ENCODE peak calls at places on chromosomes 5 and 9, in seven cellular contexts. One of them, this sample, is unnamed.
A peak's percentile ranks its signal among the peaks of the same experiment; 100 is the strongest.

GRCh38 chr5:83688321-83688720 is 32.3 kb downstream of the HAPLN1 start:
- DNase-seq in left cardiac atrium: no peak
- DNase-seq in transverse colon: no peak
- DNase-seq in HAP-1: no peak
- DNase-seq in anterior cingulate cortex: peak; percentile 4
- DNase-seq in fibroblast of the conjunctiva: no peak
- DNase-seq in activated naive CD4-positive, alpha-beta T cell treated with anti-CD3 and anti-CD28 coated beads for 36 hours: no peak
- DNase-seq in this sample: no peak

GRCh38 chr9:137049544-137050449 is 3.8 kb upstream of the NPDC1 start:
- DNase-seq in anterior cingulate cortex: peak; percentile 43
- DNase-seq in HAP-1: peak; percentile 22
- DNase-seq in activated naive CD4-positive, alpha-beta T cell treated with anti-CD3 and anti-CD28 coated beads for 36 hours: peak; percentile 77
- DNase-seq in fibroblast of the conjunctiva: no peak
- DNase-seq in transverse colon: peak; percentile 82
- DNase-seq in left cardiac atrium: no peak
- DNase-seq in this sample: peak; percentile 88

GRCh38 chr5:56490971-56491468 is 257.9 kb upstream of the ANKRD55 start:
- DNase-seq in transverse colon: no peak
- DNase-seq in HAP-1: no peak
- DNase-seq in anterior cingulate cortex: no peak
- DNase-seq in left cardiac atrium: no peak
- DNase-seq in activated naive CD4-positive, alpha-beta T cell treated with anti-CD3 and anti-CD28 coated beads for 36 hours: peak; percentile 80
- DNase-seq in fibroblast of the conjunctiva: no peak
- DNase-seq in this sample: peak; percentile 82

GRCh38 chr9:694499-695154 is 146.9 kb upstream of the DMRT1 start:
- DNase-seq in left cardiac atrium: peak; percentile 42
- DNase-seq in fibroblast of the conjunctiva: no peak
- DNase-seq in transverse colon: no peak
- DNase-seq in anterior cingulate cortex: peak; percentile 81
- DNase-seq in activated naive CD4-positive, alpha-beta T cell treated with anti-CD3 and anti-CD28 coated beads for 36 hours: no peak
- DNase-seq in HAP-1: no peak
- DNase-seq in this sample: no peak

GRCh38 chr5:56094579-56095361 is 100.0 kb upstream of the IL6ST start:
- DNase-seq in transverse colon: no peak
- DNase-seq in activated naive CD4-positive, alpha-beta T cell treated with anti-CD3 and anti-CD28 coated beads for 36 hours: peak; percentile 93
- DNase-seq in fibroblast of the conjunctiva: no peak
- DNase-seq in left cardiac atrium: no peak
- DNase-seq in HAP-1: no peak
- DNase-seq in anterior cingulate cortex: no peak
- DNase-seq in this sample: peak; percentile 85

GRCh38 chr5:106755066-106755465 is 915.7 kb downstream of the EFNA5 start:
- DNase-seq in transverse colon: no peak
- DNase-seq in anterior cingulate cortex: no peak
- DNase-seq in fibroblast of the conjunctiva: no peak
- DNase-seq in HAP-1: no peak
- DNase-seq in left cardiac atrium: no peak
- DNase-seq in activated naive CD4-positive, alpha-beta T cell treated with anti-CD3 and anti-CD28 coated beads for 36 hours: no peak
- DNase-seq in this sample: no peak

GRCh38 chr5:115898656-115899055 is 56.9 kb downstream of the AP3S1 start:
- DNase-seq in left cardiac atrium: no peak
- DNase-seq in activated naive CD4-positive, alpha-beta T cell treated with anti-CD3 and anti-CD28 coated beads for 36 hours: no peak
- DNase-seq in transverse colon: no peak
- DNase-seq in HAP-1: no peak
- DNase-seq in anterior cingulate cortex: no peak
- DNase-seq in fibroblast of the conjunctiva: no peak
- DNase-seq in this sample: no peak

GRCh38 chr5:138874771-138875628 is at the start of gene LRRTM2:
- DNase-seq in activated naive CD4-positive, alpha-beta T cell treated with anti-CD3 and anti-CD28 coated beads for 36 hours: peak; percentile 18
- DNase-seq in HAP-1: no peak
- DNase-seq in fibroblast of the conjunctiva: peak; percentile 60
- DNase-seq in anterior cingulate cortex: peak; percentile 70
- DNase-seq in transverse colon: no peak
- DNase-seq in left cardiac atrium: no peak
- DNase-seq in this sample: no peak

GRCh38 chr5:124748687-124749594 is 2.5 kb upstream of the ZNF608 start:
- DNase-seq in activated naive CD4-positive, alpha-beta T cell treated with anti-CD3 and anti-CD28 coated beads for 36 hours: peak; percentile 12
- DNase-seq in HAP-1: peak; percentile 96
- DNase-seq in anterior cingulate cortex: peak; percentile 89
- DNase-seq in left cardiac atrium: peak; percentile 69
- DNase-seq in fibroblast of the conjunctiva: peak; percentile 86
- DNase-seq in transverse colon: peak; percentile 87
- DNase-seq in this sample: peak; percentile 43

GRCh38 chr5:29697786-29698414 is 1495.6 kb upstream of the CDH6 start:
- DNase-seq in HAP-1: peak; percentile 27
- DNase-seq in fibroblast of the conjunctiva: no peak
- DNase-seq in transverse colon: no peak
- DNase-seq in anterior cingulate cortex: no peak
- DNase-seq in left cardiac atrium: no peak
- DNase-seq in activated naive CD4-positive, alpha-beta T cell treated with anti-CD3 and anti-CD28 coated beads for 36 hours: no peak
- DNase-seq in this sample: no peak

GRCh38 chr5:18761801-18762200 is 1127.5 kb downstream of the TAF11L14 start:
- DNase-seq in HAP-1: no peak
- DNase-seq in fibroblast of the conjunctiva: no peak
- DNase-seq in left cardiac atrium: no peak
- DNase-seq in activated naive CD4-positive, alpha-beta T cell treated with anti-CD3 and anti-CD28 coated beads for 36 hours: no peak
- DNase-seq in transverse colon: no peak
- DNase-seq in anterior cingulate cortex: no peak
- DNase-seq in this sample: no peak

GRCh38 chr9:100108572-100108971 is 9.5 kb downstream of the INVS start:
- DNase-seq in anterior cingulate cortex: no peak
- DNase-seq in fibroblast of the conjunctiva: no peak
- DNase-seq in left cardiac atrium: no peak
- DNase-seq in transverse colon: no peak
- DNase-seq in activated naive CD4-positive, alpha-beta T cell treated with anti-CD3 and anti-CD28 coated beads for 36 hours: no peak
- DNase-seq in HAP-1: no peak
- DNase-seq in this sample: no peak

GRCh38 chr5:96936431-96937221 is 746 bp downstream of the LNPEP start:
- DNase-seq in transverse colon: peak; percentile 51
- DNase-seq in HAP-1: no peak
- DNase-seq in activated naive CD4-positive, alpha-beta T cell treated with anti-CD3 and anti-CD28 coated beads for 36 hours: peak; percentile 71
- DNase-seq in left cardiac atrium: peak; percentile 46
- DNase-seq in fibroblast of the conjunctiva: no peak
- DNase-seq in anterior cingulate cortex: peak; percentile 58
- DNase-seq in this sample: peak; percentile 73

GRCh38 chr9:94780516-94780950 is 54.0 kb downstream of the AOPEP start:
- DNase-seq in transverse colon: no peak
- DNase-seq in fibroblast of the conjunctiva: no peak
- DNase-seq in activated naive CD4-positive, alpha-beta T cell treated with anti-CD3 and anti-CD28 coated beads for 36 hours: peak; percentile 33
- DNase-seq in anterior cingulate cortex: no peak
- DNase-seq in left cardiac atrium: peak; percentile 60
- DNase-seq in HAP-1: no peak
- DNase-seq in this sample: peak; percentile 67

GRCh38 chr5:11378462-11378861 is 525.8 kb downstream of the CTNND2 start:
- DNase-seq in anterior cingulate cortex: no peak
- DNase-seq in transverse colon: no peak
- DNase-seq in activated naive CD4-positive, alpha-beta T cell treated with anti-CD3 and anti-CD28 coated beads for 36 hours: no peak
- DNase-seq in left cardiac atrium: no peak
- DNase-seq in fibroblast of the conjunctiva: no peak
- DNase-seq in HAP-1: no peak
- DNase-seq in this sample: no peak

GRCh38 chr5:36932699-36933098 is 56.1 kb downstream of the NIPBL start:
- DNase-seq in left cardiac atrium: no peak
- DNase-seq in activated naive CD4-positive, alpha-beta T cell treated with anti-CD3 and anti-CD28 coated beads for 36 hours: no peak
- DNase-seq in fibroblast of the conjunctiva: no peak
- DNase-seq in HAP-1: no peak
- DNase-seq in transverse colon: no peak
- DNase-seq in anterior cingulate cortex: no peak
- DNase-seq in this sample: no peak